ENCODE peak calls at places on chromosomes 13 and 19, in eight cellular contexts. O is A549, W is heart left ventricle, K is fibroblast of pulmonary artery, I is uterus, M is lower leg skin, P is heart right ventricle, A is RWPE2. U is an unnamed sample.

GRCh38 chr13:97359181-97360057 is 74.5 kb upstream of the RAP2A start:
- DNase-seq in P (peak; percentile 62), A (no peak), W (peak; percentile 44), M (peak; percentile 71), I (peak; percentile 65), K (peak; percentile 89), O (peak; percentile 74), U (no peak)

GRCh38 chr13:26219726-26220125 is 2.4 kb downstream of the RNF6 start:
- DNase-seq in W (no peak), I (no peak), P (no peak), M (no peak), O (no peak), K (no peak), A (no peak), U (no peak)

GRCh38 chr13:51364404-51365008 is 25.0 kb downstream of the SERPINE3 start:
- DNase-seq in A (no peak), W (no peak), M (no peak), P (no peak), K (peak; percentile 52), I (no peak), O (no peak), U (no peak)

GRCh38 chr13:32914686-32915085 is 101.5 kb upstream of the KL start:
- DNase-seq in K (no peak), I (no peak), M (no peak), W (no peak), A (no peak), O (no peak), P (no peak), U (no peak)

GRCh38 chr13:93620366-93620765 is 393.8 kb downstream of the GPC6 start:
- DNase-seq in P (no peak), O (no peak), K (no peak), A (no peak), W (no peak), I (no peak), M (no peak), U (no peak)

GRCh38 chr13:110319774-110320509 is 12.9 kb downstream of the COL4A2 start:
- DNase-seq in W (no peak), A (no peak), O (peak; percentile 75), K (peak; percentile 79), I (no peak), M (no peak), P (no peak), U (no peak)

GRCh38 chr13:85441364-85441763 is 357.9 kb downstream of the SLITRK6 start:
- DNase-seq in A (no peak), W (no peak), K (no peak), P (no peak), O (peak; percentile 38), I (no peak), M (no peak), U (no peak)

GRCh38 chr13:76594435-76594834 is 291.8 kb downstream of the KCTD12 start:
- DNase-seq in P (no peak), M (no peak), W (no peak), I (no peak), O (no peak), K (no peak), A (no peak), U (no peak)

GRCh38 chr13:23621316-23621645 is 51.1 kb downstream of the TNFRSF19 start:
- DNase-seq in O (peak; percentile 57), W (no peak), I (no peak), K (peak; percentile 61), M (no peak), A (no peak), P (no peak), U (no peak)

GRCh38 chr19:54507824-54508223 is 5.2 kb downstream of the LAIR2 start:
- DNase-seq in W (no peak), K (no peak), P (no peak), I (no peak), O (no peak), M (no peak), A (no peak), U (no peak)

GRCh38 chr19:23395041-23395721 is at the start of gene ZNF91:
- DNase-seq in A (peak; percentile 95), M (peak; percentile 98), W (peak; percentile 96), P (peak; percentile 98), O (peak; percentile 63), I (peak; percentile 97), K (peak; percentile 96), U (peak; percentile 99)

GRCh38 chr13:101416181-101417042 is at the start of gene NALCN:
- DNase-seq in W (peak; percentile 32), M (no peak), K (peak; percentile 9), P (no peak), O (peak; percentile 24), A (peak; percentile 51), I (no peak), U (peak; percentile 48)

GRCh38 chr13:50866817-50867640 is 23.5 kb upstream of the DLEU7 start:
- DNase-seq in I (no peak), O (no peak), P (no peak), W (no peak), K (no peak), A (no peak), M (no peak), U (no peak)

GRCh38 chr13:83878691-83879410 is 3.4 kb downstream of the SLITRK1 start:
- DNase-seq in O (no peak), W (no peak), A (no peak), M (no peak), I (no peak), P (no peak), K (no peak), U (peak; percentile 52)

GRCh38 chr13:96632536-96633320 is 361.5 kb downstream of the OXGR1 start:
- DNase-seq in M (no peak), K (peak; percentile 23), O (no peak), P (no peak), A (no peak), W (no peak), I (no peak), U (no peak)

GRCh38 chr13:68369739-68370138 is 1139.6 kb upstream of the PCDH9 start:
- DNase-seq in I (no peak), O (peak; percentile 59), W (no peak), M (no peak), A (no peak), P (no peak), K (no peak), U (no peak)

GRCh38 chr19:40603719-40604646 is 2.8 kb downstream of the LTBP4 start:
- DNase-seq in M (peak; percentile 98), I (peak; percentile 99), O (peak; percentile 100), P (peak; percentile 98), W (peak; percentile 97), K (peak; percentile 98), A (peak; percentile 99), U (peak; percentile 72)
- H3K4me3 ChIP-seq in M (no peak overlapping the region), I (peak overlapping the region; percentile 52), O (peak overlapping the region; percentile 36), P (peak overlapping the region; percentile 48), W (peak overlapping the region; percentile 72), K (peak overlapping the region; percentile 58), A (peak overlapping the region; percentile 19), U (peak overlapping the region; percentile 63)

GRCh38 chr19:12346896-12347295 is 13.5 kb upstream of the ZNF563 start:
- DNase-seq in P (no peak), K (no peak), W (no peak), I (no peak), A (no peak), O (peak; percentile 4), M (no peak), U (no peak)
- TF ChIP-seq CTCF in P (no peak), K (no peak), W (no peak), I (no peak), A (no peak), O (no peak), M (no peak), U (no peak)

DNA sequence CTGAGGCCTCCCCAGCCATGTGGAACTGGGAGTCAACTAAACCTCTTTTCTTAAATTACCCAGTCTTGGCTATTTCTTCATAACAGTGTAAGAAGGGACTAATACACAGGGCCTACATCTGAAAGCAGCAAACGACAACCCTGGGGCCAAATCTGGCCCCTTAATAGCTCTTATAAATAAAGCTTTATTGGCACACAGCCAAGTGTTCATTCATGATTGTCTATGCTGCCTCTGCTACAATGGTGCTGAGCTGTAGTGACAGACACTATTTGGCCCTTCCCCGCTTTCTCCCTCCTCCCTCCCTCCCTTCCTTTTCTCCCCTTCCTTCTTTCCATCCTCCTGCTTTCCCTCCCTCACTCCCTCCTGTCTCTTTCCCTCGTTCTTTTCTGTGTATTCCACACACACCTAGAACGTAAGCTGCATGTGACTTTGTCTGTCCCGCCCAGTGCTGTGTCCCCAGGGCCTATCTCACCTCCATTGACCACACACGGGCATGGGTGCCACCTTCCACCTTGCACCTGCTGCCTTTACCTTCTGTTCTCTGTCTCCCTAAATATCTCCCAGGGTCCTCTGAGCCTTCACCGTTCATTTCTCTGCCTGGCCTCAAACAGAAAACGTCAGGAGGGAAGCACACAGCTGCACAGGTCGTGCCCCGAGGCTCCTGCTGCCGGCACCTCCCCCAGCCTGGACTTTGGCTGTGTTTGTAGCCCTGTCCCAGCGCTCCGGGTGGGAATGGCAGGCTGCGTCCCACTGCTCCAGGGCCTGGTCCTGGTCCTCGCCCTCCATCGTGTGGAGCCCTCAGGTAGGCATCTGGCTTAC is at the start of gene PROZ:
- DNase-seq in P (no peak), I (no peak), O (no peak), M (no peak), W (no peak), K (no peak), A (no peak), U (no peak)
- H3K4me3 ChIP-seq in P (no peak within 1 kb of the TSS), I (no peak within 1 kb of the TSS), O (no peak within 1 kb of the TSS), M (no peak within 1 kb of the TSS), W (no peak within 1 kb of the TSS), K (no peak within 1 kb of the TSS), A (no peak within 1 kb of the TSS), U (no peak within 1 kb of the TSS)

GRCh38 chr19:4624733-4625362 is 14.5 kb upstream of the TNFAIP8L1 start:
- DNase-seq in W (no peak), P (no peak), M (no peak), O (peak; percentile 79), A (no peak), K (peak; percentile 39), I (no peak), U (no peak)

GRCh38 chr19:4624301-4624700 is 15.0 kb upstream of the TNFAIP8L1 start:
- DNase-seq in K (no peak), I (no peak), M (no peak), W (no peak), A (no peak), O (no peak), P (no peak), U (no peak)

GRCh38 chr19:4619668-4620294 is 19.5 kb upstream of the TNFAIP8L1 start:
- DNase-seq in M (no peak), O (no peak), P (no peak), A (no peak), I (no peak), K (no peak), W (no peak), U (no peak)

GRCh38 chr19:4620675-4621074 is 18.6 kb upstream of the TNFAIP8L1 start:
- DNase-seq in W (no peak), P (no peak), I (no peak), M (no peak), A (no peak), O (no peak), K (no peak), U (no peak)

DNA sequence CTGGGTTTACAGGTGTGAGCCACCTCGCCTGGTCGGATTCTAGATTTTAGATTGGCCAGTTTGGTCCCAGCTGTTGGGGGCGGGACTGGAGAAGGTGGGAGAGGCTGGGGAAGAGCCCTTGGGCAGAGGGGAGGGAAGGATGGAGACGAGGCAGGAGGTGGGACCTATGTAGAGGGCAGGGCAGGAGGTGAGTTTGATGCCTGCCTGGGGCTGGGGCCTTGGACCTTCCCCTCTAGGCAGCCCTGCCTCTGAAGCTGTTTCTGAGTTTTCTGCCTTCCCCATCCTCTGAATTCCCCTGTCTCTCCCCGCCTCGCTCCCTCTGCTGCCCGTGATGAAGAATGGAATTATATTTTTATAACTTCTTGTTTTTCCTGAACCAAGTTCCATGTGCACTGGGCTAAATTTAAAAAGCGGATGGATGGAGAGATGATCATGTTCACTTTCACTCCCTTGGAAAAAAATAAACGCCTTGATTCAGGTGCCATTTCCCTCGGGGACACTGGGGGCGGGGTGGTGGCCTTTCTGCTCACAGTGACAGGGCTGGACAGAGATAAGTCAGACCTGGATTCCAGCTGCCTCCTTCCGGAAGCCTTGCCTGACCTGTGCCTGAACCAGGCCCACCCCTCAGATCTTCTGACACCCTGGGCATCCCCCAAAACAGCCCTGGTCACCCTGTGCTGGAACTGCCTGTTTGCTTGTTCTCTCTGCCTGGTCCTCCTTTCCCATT is 16.5 kb upstream of the TNFAIP8L1 start:
- DNase-seq in M (no peak), P (no peak), W (no peak), O (no peak), I (no peak), K (no peak), A (no peak), U (no peak)
- TF ChIP-seq CTCF in M (no peak), P (no peak), W (no peak), O (no peak), I (no peak), K (no peak), A (no peak), U (no peak)

U was measured in dorsolateral prefrontal cortex.